ENCODE peak calls at places on chromosomes 6 and 20, in four cellular contexts. One of them, this sample, is unnamed.

GRCh38 chr20:34165246-34165645 is 53.2 kb upstream of the EIF2S2 start:
- DNase-seq in H1: no peak
- DNase-seq in K562: no peak
- DNase-seq in HepG2: no peak
- DNase-seq in this sample: no peak

GRCh38 chr6:154169193-154169847 is 130.3 kb downstream of the OPRM1 start:
- DNase-seq in H1: no peak
- DNase-seq in K562: no peak
- DNase-seq in HepG2: no peak
- DNase-seq in this sample: no peak

GRCh38 chr6:170553686-170554085 is 483 bp upstream of the TBP start:
- DNase-seq in H1: no peak
- DNase-seq in K562: no peak
- DNase-seq in HepG2: no peak
- DNase-seq in this sample: no peak

GRCh38 chr20:50248104-50248631 is 57.5 kb downstream of the CEBPB start:
- DNase-seq in H1: no peak
- DNase-seq in K562: peak; percentile 46
- DNase-seq in HepG2: no peak
- DNase-seq in this sample: no peak

GRCh38 chr6:169034523-169035167 is 219.0 kb downstream of the THBS2 start:
- DNase-seq in H1: no peak
- DNase-seq in K562: no peak
- DNase-seq in HepG2: no peak
- DNase-seq in this sample: no peak

GRCh38 chr6:26284537-26285142 is 80.4 kb upstream of the BTN3A2 start:
- DNase-seq in H1: no peak
- DNase-seq in K562: peak; percentile 78
- DNase-seq in HepG2: no peak
- DNase-seq in this sample: peak; percentile 47

GRCh38 chr6:30730611-30731435 is 10.7 kb downstream of the TUBB start:
- DNase-seq in H1: no peak
- DNase-seq in K562: peak; percentile 86
- DNase-seq in HepG2: peak; percentile 67
- DNase-seq in this sample: no peak

GRCh38 chr6:67974931-67975330 is 660.2 kb upstream of the ADGRB3 start:
- DNase-seq in H1: no peak
- DNase-seq in K562: no peak
- DNase-seq in HepG2: no peak
- DNase-seq in this sample: no peak

GRCh38 chr6:2310042-2310441 is 64.6 kb upstream of the GMDS start:
- DNase-seq in H1: no peak
- DNase-seq in K562: no peak
- DNase-seq in HepG2: no peak
- DNase-seq in this sample: peak; percentile 1

GRCh38 chr6:158038291-158039177 is 56.9 kb downstream of the SYNJ2 start:
- DNase-seq in H1: no peak
- DNase-seq in K562: no peak
- DNase-seq in HepG2: no peak
- DNase-seq in this sample: no peak

GRCh38 chr6:157405986-157406385 is 25.0 kb downstream of the ZDHHC14 start:
- DNase-seq in H1: no peak
- DNase-seq in K562: no peak
- DNase-seq in HepG2: no peak
- DNase-seq in this sample: no peak

GRCh38 chr20:2300420-2300819 is 4.6 kb downstream of the TGM3 start:
- DNase-seq in H1: no peak
- DNase-seq in K562: peak; percentile 34
- DNase-seq in HepG2: no peak
- DNase-seq in this sample: no peak

GRCh38 chr6:137878810-137879285 is 11.8 kb downstream of the TNFAIP3 start:
- DNase-seq in H1: peak; percentile 25
- DNase-seq in K562: no peak
- DNase-seq in HepG2: no peak
- DNase-seq in this sample: no peak

GRCh38 chr6:38262609-38263008 is 377.1 kb downstream of the BTBD9 start:
- DNase-seq in H1: no peak
- DNase-seq in K562: no peak
- DNase-seq in HepG2: no peak
- DNase-seq in this sample: no peak

GRCh38 chr6:79559706-79560105 is 22.5 kb upstream of the LCA5 start:
- DNase-seq in H1: no peak
- DNase-seq in K562: no peak
- DNase-seq in HepG2: no peak
- DNase-seq in this sample: no peak

GRCh38 chr20:44637490-44638372 is 13.8 kb downstream of the ADA start:
- DNase-seq in H1: no peak
- DNase-seq in K562: no peak
- DNase-seq in HepG2: no peak
- DNase-seq in this sample: no peak

GRCh38 chr6:100202417-100203194 is 208.6 kb upstream of the MCHR2 start:
- DNase-seq in H1: no peak
- DNase-seq in K562: no peak
- DNase-seq in HepG2: no peak
- DNase-seq in this sample: no peak

GRCh38 chr6:56144538-56145324 is 102.6 kb downstream of the COL21A1 start:
- DNase-seq in H1: no peak
- DNase-seq in K562: no peak
- DNase-seq in HepG2: no peak
- DNase-seq in this sample: no peak

GRCh38 chr6:135179920-135180457 is 1.1 kb upstream of the MYB start:
- DNase-seq in H1: no peak
- DNase-seq in K562: no peak
- DNase-seq in HepG2: no peak
- DNase-seq in this sample: no peak

GRCh38 chr6:28399370-28400121 is at the start of gene ZSCAN12:
- DNase-seq in H1: peak; percentile 62
- DNase-seq in K562: peak; percentile 99
- DNase-seq in HepG2: peak; percentile 86
- DNase-seq in this sample: peak; percentile 61

GRCh38 chr6:16800942-16801341 is 39.7 kb upstream of the ATXN1 start:
- DNase-seq in H1: no peak
- DNase-seq in K562: no peak
- DNase-seq in HepG2: no peak
- DNase-seq in this sample: no peak

GRCh38 chr20:57426156-57426769 is 35.1 kb downstream of the RBM38 start:
- DNase-seq in H1: no peak
- DNase-seq in K562: no peak
- DNase-seq in HepG2: no peak
- DNase-seq in this sample: no peak

GRCh38 chr6:96468681-96469224 is 52.9 kb upstream of the UFL1 start:
- DNase-seq in H1: no peak
- DNase-seq in K562: no peak
- DNase-seq in HepG2: no peak
- DNase-seq in this sample: no peak

GRCh38 chr6:134964451-134965203 is 14.7 kb upstream of the ALDH8A1 start:
- DNase-seq in H1: no peak
- DNase-seq in K562: no peak
- DNase-seq in HepG2: no peak
- DNase-seq in this sample: no peak

GRCh38 chr6:56914791-56915658 is 39.9 kb upstream of the BEND6 start:
- DNase-seq in H1: no peak
- DNase-seq in K562: peak; percentile 41
- DNase-seq in HepG2: no peak
- DNase-seq in this sample: no peak

GRCh38 chr6:131387706-131388455 is 185.1 kb upstream of the ARG1 start:
- DNase-seq in H1: no peak
- DNase-seq in K562: no peak
- DNase-seq in HepG2: no peak
- DNase-seq in this sample: no peak

GRCh38 chr6:170448745-170449144 is 104.4 kb downstream of the PSMB1 start:
- DNase-seq in H1: no peak
- DNase-seq in K562: no peak
- DNase-seq in HepG2: no peak
- DNase-seq in this sample: no peak

GRCh38 chr6:53979468-53980067 is 131.7 kb upstream of the MLIP start:
- DNase-seq in H1: no peak
- DNase-seq in K562: peak; percentile 37
- DNase-seq in HepG2: peak; percentile 43
- DNase-seq in this sample: no peak

GRCh38 chr6:139855741-139856206 is 481.3 kb upstream of the CITED2 start:
- DNase-seq in H1: no peak
- DNase-seq in K562: no peak
- DNase-seq in HepG2: no peak
- DNase-seq in this sample: no peak

GRCh38 chr6:111533087-111533784 is 50.2 kb upstream of the REV3L start:
- DNase-seq in H1: no peak
- DNase-seq in K562: no peak
- DNase-seq in HepG2: no peak
- DNase-seq in this sample: no peak

DNA sequence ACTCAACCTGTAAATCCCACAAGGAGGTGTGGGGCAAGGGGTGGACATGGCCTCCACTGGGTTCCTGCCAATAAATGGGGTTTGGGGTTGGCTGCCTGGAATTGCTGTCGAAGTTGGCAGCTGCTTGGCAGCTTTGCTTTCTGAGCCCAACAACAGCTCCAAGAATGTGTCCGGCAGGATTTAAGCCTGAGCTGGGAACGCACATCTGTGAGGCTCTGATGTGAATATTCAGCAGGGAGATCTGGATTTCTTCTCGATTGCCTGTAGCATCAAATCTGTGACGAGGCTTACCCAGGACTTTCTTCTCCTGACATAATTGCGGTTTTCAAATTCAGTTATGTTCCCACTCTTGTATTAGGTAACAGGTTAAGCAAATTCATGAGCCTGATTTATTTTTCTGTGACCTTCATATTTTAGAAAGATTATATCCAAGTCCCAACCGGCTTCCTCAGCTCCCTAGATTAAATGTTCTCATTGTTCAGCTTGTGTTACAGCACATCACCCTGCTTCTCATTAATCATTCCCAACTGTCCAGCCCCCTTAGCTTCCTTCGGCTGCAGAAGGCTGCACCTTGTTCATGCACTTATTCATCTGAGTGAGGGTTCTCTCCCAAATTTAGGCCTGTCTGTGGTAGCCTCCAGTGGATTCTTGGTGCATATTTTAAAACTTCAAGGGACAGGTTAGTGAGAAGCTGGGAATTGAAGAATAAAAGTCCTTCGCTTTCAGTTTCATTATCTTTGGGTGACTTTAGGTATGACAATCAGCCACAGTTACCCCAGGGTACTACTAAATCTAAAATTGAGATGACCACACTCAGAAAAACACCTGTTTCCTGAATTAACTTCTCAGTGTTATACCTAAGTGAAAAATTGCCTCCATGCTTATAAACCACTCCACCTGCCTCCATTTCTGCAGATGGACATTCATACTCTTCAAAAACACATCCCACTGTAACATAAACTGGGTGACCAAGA is 310.0 kb downstream of the ESR1 start:
- DNase-seq in H1: no peak
- DNase-seq in K562: no peak
- DNase-seq in HepG2: no peak
- DNase-seq in this sample: no peak
- TF ChIP-seq ATF2 in H1: no peak
- TF ChIP-seq ATF2 in K562: no peak
- TF ChIP-seq ATF2 in HepG2: no peak
- TF ChIP-seq ATF2 in this sample: no peak

GRCh38 chr20:14148042-14148441 is 152.7 kb downstream of the MACROD2 start:
- DNase-seq in H1: no peak
- DNase-seq in K562: no peak
- DNase-seq in HepG2: no peak
- DNase-seq in this sample: no peak
- TF ChIP-seq GABPA in H1: no peak
- TF ChIP-seq GABPA in K562: no peak
- TF ChIP-seq GABPA in HepG2: no peak
- TF ChIP-seq GABPA in this sample: no peak

GRCh38 chr20:51854912-51855311 is 52.6 kb upstream of the SALL4 start:
- DNase-seq in H1: no peak
- DNase-seq in K562: no peak
- DNase-seq in HepG2: no peak
- DNase-seq in this sample: no peak

GRCh38 chr20:51864967-51865366 is 62.6 kb upstream of the SALL4 start:
- DNase-seq in H1: no peak
- DNase-seq in K562: no peak
- DNase-seq in HepG2: no peak
- DNase-seq in this sample: no peak

GRCh38 chr20:51862796-51863195 is 60.5 kb upstream of the SALL4 start:
- DNase-seq in H1: no peak
- DNase-seq in K562: no peak
- DNase-seq in HepG2: no peak
- DNase-seq in this sample: no peak

GRCh38 chr20:51861726-51862466 is 59.6 kb upstream of the SALL4 start:
- DNase-seq in H1: no peak
- DNase-seq in K562: no peak
- DNase-seq in HepG2: no peak
- DNase-seq in this sample: no peak

GRCh38 chr20:51860015-51860882 is 57.9 kb upstream of the SALL4 start:
- DNase-seq in H1: no peak
- DNase-seq in K562: no peak
- DNase-seq in HepG2: no peak
- DNase-seq in this sample: no peak
- TF ChIP-seq ATF2 in H1: no peak
- TF ChIP-seq ATF2 in K562: no peak
- TF ChIP-seq ATF2 in HepG2: no peak
- TF ChIP-seq ATF2 in this sample: no peak

GRCh38 chr6:329888-330691 is 37.8 kb downstream of the DUSP22 start:
- DNase-seq in H1: no peak
- DNase-seq in K562: peak; percentile 39
- DNase-seq in HepG2: no peak
- DNase-seq in this sample: no peak

GRCh38 chr6:327538-328183 is 35.4 kb downstream of the DUSP22 start:
- DNase-seq in H1: no peak
- DNase-seq in K562: no peak
- DNase-seq in HepG2: no peak
- DNase-seq in this sample: no peak

GRCh38 chr6:326896-327537 is 34.7 kb downstream of the DUSP22 start:
- DNase-seq in H1: no peak
- DNase-seq in K562: no peak
- DNase-seq in HepG2: no peak
- DNase-seq in this sample: no peak

GRCh38 chr6:328184-328670 is 35.9 kb downstream of the DUSP22 start:
- DNase-seq in H1: no peak
- DNase-seq in K562: no peak
- DNase-seq in HepG2: no peak
- DNase-seq in this sample: peak; percentile 100

DNA sequence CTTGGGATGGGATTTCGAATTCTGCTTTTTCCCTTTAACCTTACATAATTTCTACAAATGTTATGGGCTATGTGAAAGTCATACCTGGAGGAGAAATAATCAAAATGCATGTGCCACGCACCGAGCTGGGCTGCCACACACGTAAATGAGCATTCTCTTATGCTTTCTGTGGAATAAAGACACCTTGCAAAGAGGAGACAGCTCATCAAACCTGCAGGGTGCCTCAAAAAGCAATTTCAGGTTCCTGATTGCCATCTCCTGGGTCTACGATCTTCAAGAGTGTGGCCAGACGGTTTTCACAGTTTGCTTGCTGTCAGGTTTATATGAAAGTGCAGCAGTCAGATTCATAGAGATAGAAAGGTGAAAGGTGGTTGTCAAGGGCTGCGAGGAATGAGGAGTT is 36.6 kb downstream of the DUSP22 start:
- DNase-seq in H1: no peak
- DNase-seq in K562: no peak
- DNase-seq in HepG2: no peak
- DNase-seq in this sample: no peak
- TF ChIP-seq GABPA in H1: no peak
- TF ChIP-seq GABPA in K562: no peak
- TF ChIP-seq GABPA in HepG2: no peak
- TF ChIP-seq GABPA in this sample: no peak

This sample was measured in GM12878.